ENCODE peak calls at places on chromosomes 4 and X, in eight cellular contexts. One of them, this sample, is unnamed.

GRCh38 chr4:54513231-54513630 is 144.5 kb upstream of the KIT start:
- DNase-seq in AG10803: peak
- DNase-seq in stimulated activated CD8-positive, alpha-beta memory T cell treated with anti-CD3 and anti-CD28 coated beads, Interleukin-7, amount 100 ng/mL, for 1 hour: no peak
- DNase-seq in T-helper 9 cell: no peak
- DNase-seq in AG20443: peak
- DNase-seq in testis: no peak
- DNase-seq in left ventricle myocardium inferior: peak
- DNase-seq in right lobe of liver: no peak
- DNase-seq in this sample: no peak

GRCh38 chrX:39677585-39677984 is 420.2 kb downstream of the BCOR start:
- DNase-seq in AG10803: no peak
- DNase-seq in stimulated activated CD8-positive, alpha-beta memory T cell treated with anti-CD3 and anti-CD28 coated beads, Interleukin-7, amount 100 ng/mL, for 1 hour: no peak
- DNase-seq in T-helper 9 cell: no peak
- DNase-seq in AG20443: no peak
- DNase-seq in testis: no peak
- DNase-seq in left ventricle myocardium inferior: no peak
- DNase-seq in right lobe of liver: no peak
- DNase-seq in this sample: no peak

GRCh38 chr4:143282170-143282760 is 54.4 kb upstream of the GAB1 start:
- DNase-seq in AG10803: peak
- DNase-seq in stimulated activated CD8-positive, alpha-beta memory T cell treated with anti-CD3 and anti-CD28 coated beads, Interleukin-7, amount 100 ng/mL, for 1 hour: no peak
- DNase-seq in T-helper 9 cell: no peak
- DNase-seq in AG20443: peak
- DNase-seq in testis: no peak
- DNase-seq in left ventricle myocardium inferior: peak
- DNase-seq in right lobe of liver: no peak
- DNase-seq in this sample: no peak

GRCh38 chr4:73129319-73129718 is 59.8 kb upstream of the COX18 start:
- DNase-seq in AG10803: no peak
- DNase-seq in stimulated activated CD8-positive, alpha-beta memory T cell treated with anti-CD3 and anti-CD28 coated beads, Interleukin-7, amount 100 ng/mL, for 1 hour: no peak
- DNase-seq in T-helper 9 cell: no peak
- DNase-seq in AG20443: no peak
- DNase-seq in testis: no peak
- DNase-seq in left ventricle myocardium inferior: no peak
- DNase-seq in right lobe of liver: no peak
- DNase-seq in this sample: no peak

GRCh38 chr4:87521757-87522374 is 7.3 kb downstream of the SPARCL1 start:
- DNase-seq in AG10803: no peak
- DNase-seq in stimulated activated CD8-positive, alpha-beta memory T cell treated with anti-CD3 and anti-CD28 coated beads, Interleukin-7, amount 100 ng/mL, for 1 hour: no peak
- DNase-seq in T-helper 9 cell: no peak
- DNase-seq in AG20443: no peak
- DNase-seq in testis: no peak
- DNase-seq in left ventricle myocardium inferior: no peak
- DNase-seq in right lobe of liver: no peak
- DNase-seq in this sample: no peak

GRCh38 chr4:101621120-101621519 is 169.4 kb upstream of the BANK1 start:
- DNase-seq in AG10803: peak
- DNase-seq in stimulated activated CD8-positive, alpha-beta memory T cell treated with anti-CD3 and anti-CD28 coated beads, Interleukin-7, amount 100 ng/mL, for 1 hour: no peak
- DNase-seq in T-helper 9 cell: no peak
- DNase-seq in AG20443: peak
- DNase-seq in testis: no peak
- DNase-seq in left ventricle myocardium inferior: no peak
- DNase-seq in right lobe of liver: no peak
- DNase-seq in this sample: no peak

GRCh38 chr4:47278631-47279030 is 184.9 kb downstream of the COMMD8 start:
- DNase-seq in AG10803: no peak
- DNase-seq in stimulated activated CD8-positive, alpha-beta memory T cell treated with anti-CD3 and anti-CD28 coated beads, Interleukin-7, amount 100 ng/mL, for 1 hour: no peak
- DNase-seq in T-helper 9 cell: no peak
- DNase-seq in AG20443: no peak
- DNase-seq in testis: no peak
- DNase-seq in left ventricle myocardium inferior: no peak
- DNase-seq in right lobe of liver: no peak
- DNase-seq in this sample: no peak

GRCh38 chr4:188660796-188661195 is 521.6 kb downstream of the TRIML1 start:
- DNase-seq in AG10803: no peak
- DNase-seq in stimulated activated CD8-positive, alpha-beta memory T cell treated with anti-CD3 and anti-CD28 coated beads, Interleukin-7, amount 100 ng/mL, for 1 hour: no peak
- DNase-seq in T-helper 9 cell: no peak
- DNase-seq in AG20443: no peak
- DNase-seq in testis: no peak
- DNase-seq in left ventricle myocardium inferior: no peak
- DNase-seq in right lobe of liver: no peak
- DNase-seq in this sample: no peak

GRCh38 chr4:72209600-72209999 is 177.8 kb downstream of the NPFFR2 start:
- DNase-seq in AG10803: no peak
- DNase-seq in stimulated activated CD8-positive, alpha-beta memory T cell treated with anti-CD3 and anti-CD28 coated beads, Interleukin-7, amount 100 ng/mL, for 1 hour: no peak
- DNase-seq in T-helper 9 cell: no peak
- DNase-seq in AG20443: no peak
- DNase-seq in testis: no peak
- DNase-seq in left ventricle myocardium inferior: no peak
- DNase-seq in right lobe of liver: no peak
- DNase-seq in this sample: no peak

GRCh38 chr4:53682196-53682595 is 90.9 kb upstream of the LNX1 start:
- DNase-seq in AG10803: peak
- DNase-seq in stimulated activated CD8-positive, alpha-beta memory T cell treated with anti-CD3 and anti-CD28 coated beads, Interleukin-7, amount 100 ng/mL, for 1 hour: no peak
- DNase-seq in T-helper 9 cell: no peak
- DNase-seq in AG20443: peak
- DNase-seq in testis: no peak
- DNase-seq in left ventricle myocardium inferior: no peak
- DNase-seq in right lobe of liver: no peak
- DNase-seq in this sample: no peak

GRCh38 chrX:72094894-72095293 is 36.8 kb downstream of the RTL5 start:
- DNase-seq in AG10803: no peak
- DNase-seq in stimulated activated CD8-positive, alpha-beta memory T cell treated with anti-CD3 and anti-CD28 coated beads, Interleukin-7, amount 100 ng/mL, for 1 hour: peak
- DNase-seq in T-helper 9 cell: peak
- DNase-seq in AG20443: no peak
- DNase-seq in testis: peak
- DNase-seq in left ventricle myocardium inferior: peak
- DNase-seq in right lobe of liver: no peak
- DNase-seq in this sample: no peak

GRCh38 chr4:27790911-27791310 is 930.3 kb downstream of the STIM2 start:
- DNase-seq in AG10803: no peak
- DNase-seq in stimulated activated CD8-positive, alpha-beta memory T cell treated with anti-CD3 and anti-CD28 coated beads, Interleukin-7, amount 100 ng/mL, for 1 hour: no peak
- DNase-seq in T-helper 9 cell: no peak
- DNase-seq in AG20443: no peak
- DNase-seq in testis: no peak
- DNase-seq in left ventricle myocardium inferior: no peak
- DNase-seq in right lobe of liver: no peak
- DNase-seq in this sample: no peak

GRCh38 chr4:138868562-138868961 is 147.0 kb upstream of the NOCT start:
- DNase-seq in AG10803: no peak
- DNase-seq in stimulated activated CD8-positive, alpha-beta memory T cell treated with anti-CD3 and anti-CD28 coated beads, Interleukin-7, amount 100 ng/mL, for 1 hour: no peak
- DNase-seq in T-helper 9 cell: no peak
- DNase-seq in AG20443: no peak
- DNase-seq in testis: no peak
- DNase-seq in left ventricle myocardium inferior: no peak
- DNase-seq in right lobe of liver: no peak
- DNase-seq in this sample: no peak

GRCh38 chr4:84837751-84838150 is 128.7 kb downstream of the WDFY3 start:
- DNase-seq in AG10803: no peak
- DNase-seq in stimulated activated CD8-positive, alpha-beta memory T cell treated with anti-CD3 and anti-CD28 coated beads, Interleukin-7, amount 100 ng/mL, for 1 hour: no peak
- DNase-seq in T-helper 9 cell: no peak
- DNase-seq in AG20443: no peak
- DNase-seq in testis: no peak
- DNase-seq in left ventricle myocardium inferior: no peak
- DNase-seq in right lobe of liver: no peak
- DNase-seq in this sample: no peak

GRCh38 chr4:113560579-113560978 is 201.0 kb downstream of the CAMK2D start:
- DNase-seq in AG10803: peak
- DNase-seq in stimulated activated CD8-positive, alpha-beta memory T cell treated with anti-CD3 and anti-CD28 coated beads, Interleukin-7, amount 100 ng/mL, for 1 hour: no peak
- DNase-seq in T-helper 9 cell: no peak
- DNase-seq in AG20443: no peak
- DNase-seq in testis: no peak
- DNase-seq in left ventricle myocardium inferior: no peak
- DNase-seq in right lobe of liver: no peak
- DNase-seq in this sample: no peak

GRCh38 chr4:167775374-167775773 is 317.0 kb upstream of the ANXA10 start:
- DNase-seq in AG10803: no peak
- DNase-seq in stimulated activated CD8-positive, alpha-beta memory T cell treated with anti-CD3 and anti-CD28 coated beads, Interleukin-7, amount 100 ng/mL, for 1 hour: no peak
- DNase-seq in T-helper 9 cell: no peak
- DNase-seq in AG20443: no peak
- DNase-seq in testis: no peak
- DNase-seq in left ventricle myocardium inferior: no peak
- DNase-seq in right lobe of liver: no peak
- DNase-seq in this sample: no peak

GRCh38 chr4:36763814-36764213 is 480.7 kb upstream of the NWD2 start:
- DNase-seq in AG10803: no peak
- DNase-seq in stimulated activated CD8-positive, alpha-beta memory T cell treated with anti-CD3 and anti-CD28 coated beads, Interleukin-7, amount 100 ng/mL, for 1 hour: no peak
- DNase-seq in T-helper 9 cell: no peak
- DNase-seq in AG20443: no peak
- DNase-seq in testis: no peak
- DNase-seq in left ventricle myocardium inferior: no peak
- DNase-seq in right lobe of liver: no peak
- DNase-seq in this sample: no peak

GRCh38 chr4:43943998-43944397 is 504.6 kb downstream of the KCTD8 start:
- DNase-seq in AG10803: no peak
- DNase-seq in stimulated activated CD8-positive, alpha-beta memory T cell treated with anti-CD3 and anti-CD28 coated beads, Interleukin-7, amount 100 ng/mL, for 1 hour: no peak
- DNase-seq in T-helper 9 cell: no peak
- DNase-seq in AG20443: no peak
- DNase-seq in testis: no peak
- DNase-seq in left ventricle myocardium inferior: no peak
- DNase-seq in right lobe of liver: no peak
- DNase-seq in this sample: no peak

GRCh38 chr4:70885174-70885573 is 17.0 kb upstream of the MOB1B start:
- DNase-seq in AG10803: no peak
- DNase-seq in stimulated activated CD8-positive, alpha-beta memory T cell treated with anti-CD3 and anti-CD28 coated beads, Interleukin-7, amount 100 ng/mL, for 1 hour: no peak
- DNase-seq in T-helper 9 cell: no peak
- DNase-seq in AG20443: no peak
- DNase-seq in testis: no peak
- DNase-seq in left ventricle myocardium inferior: no peak
- DNase-seq in right lobe of liver: no peak
- DNase-seq in this sample: no peak

GRCh38 chr4:166091914-166092510 is 219.0 kb downstream of the TLL1 start:
- DNase-seq in AG10803: peak
- DNase-seq in stimulated activated CD8-positive, alpha-beta memory T cell treated with anti-CD3 and anti-CD28 coated beads, Interleukin-7, amount 100 ng/mL, for 1 hour: no peak
- DNase-seq in T-helper 9 cell: no peak
- DNase-seq in AG20443: peak
- DNase-seq in testis: no peak
- DNase-seq in left ventricle myocardium inferior: no peak
- DNase-seq in right lobe of liver: no peak
- DNase-seq in this sample: no peak

GRCh38 chr4:26420438-26420837 is 69.8 kb downstream of the CCKAR start:
- DNase-seq in AG10803: no peak
- DNase-seq in stimulated activated CD8-positive, alpha-beta memory T cell treated with anti-CD3 and anti-CD28 coated beads, Interleukin-7, amount 100 ng/mL, for 1 hour: no peak
- DNase-seq in T-helper 9 cell: no peak
- DNase-seq in AG20443: no peak
- DNase-seq in testis: no peak
- DNase-seq in left ventricle myocardium inferior: no peak
- DNase-seq in right lobe of liver: no peak
- DNase-seq in this sample: no peak

GRCh38 chr4:123250843-123251242 is 145.8 kb upstream of the SPRY1 start:
- DNase-seq in AG10803: peak
- DNase-seq in stimulated activated CD8-positive, alpha-beta memory T cell treated with anti-CD3 and anti-CD28 coated beads, Interleukin-7, amount 100 ng/mL, for 1 hour: no peak
- DNase-seq in T-helper 9 cell: no peak
- DNase-seq in AG20443: no peak
- DNase-seq in testis: peak
- DNase-seq in left ventricle myocardium inferior: peak
- DNase-seq in right lobe of liver: no peak
- DNase-seq in this sample: peak